ENCODE peak calls at places on chromosome 21, in ten cellular contexts. M, D, E, B, X, K, P, I, L and R are unnamed samples.

GRCh38 chr21:41143596-41144325 is 24.2 kb upstream of the BACE2 start:
- DNase-seq in M (no peak), D (no peak), P (no peak), X (no peak), E (no peak), L (no peak), B (no peak), K (no peak), I (no peak), R (no peak)

GRCh38 chr21:34517491-34518245 is 5.7 kb upstream of the KCNE1 start:
- DNase-seq in E (no peak), L (no peak), X (no peak), I (no peak), K (no peak), B (no peak), M (no peak), P (no peak), D (no peak), R (no peak)

GRCh38 chr21:43585924-43586411 is 73.3 kb downstream of the HSF2BP start:
- DNase-seq in M (peak), L (peak), B (peak), P (peak), E (no peak), K (no peak), X (no peak), I (peak), D (peak), R (no peak)

GRCh38 chr21:41254090-41254700 is 62.4 kb upstream of the FAM3B start:
- DNase-seq in K (no peak), X (no peak), M (no peak), P (no peak), I (no peak), E (no peak), B (no peak), D (no peak), L (no peak), R (no peak)

GRCh38 chr21:35002879-35003722 is 46.0 kb downstream of the RUNX1 start:
- DNase-seq in X (no peak), B (no peak), M (peak), D (no peak), K (no peak), L (peak), E (no peak), P (no peak), I (peak), R (no peak)

GRCh38 chr21:35940074-35940927 is 120.0 kb downstream of the SETD4 start:
- DNase-seq in I (peak), M (peak), B (peak), K (peak), D (no peak), L (peak), P (peak), X (no peak), E (no peak), R (no peak)

GRCh38 chr21:37563641-37564340 is 197.2 kb downstream of the DYRK1A start:
- DNase-seq in D (peak), K (peak), L (peak), I (peak), P (peak), E (peak), X (peak), M (peak), B (peak), R (peak)

GRCh38 chr21:31650930-31651329 is 8.6 kb upstream of the SOD1 start:
- DNase-seq in L (no peak), X (no peak), P (no peak), K (no peak), I (no peak), M (no peak), E (no peak), D (no peak), B (no peak), R (no peak)

GRCh38 chr21:46472246-46472645 is 13.6 kb downstream of the DIP2A start:
- DNase-seq in K (no peak), E (no peak), I (no peak), P (no peak), X (no peak), M (no peak), D (no peak), B (no peak), L (no peak), R (no peak)

GRCh38 chr21:46661211-46661625 is 25.7 kb downstream of the PRMT2 start:
- DNase-seq in X (no peak), K (no peak), E (peak), P (peak), M (peak), L (peak), D (peak), I (peak), B (no peak), R (peak)

GRCh38 chr21:43691801-43692200 is 27.1 kb upstream of the PDXK start:
- DNase-seq in B (no peak), L (no peak), M (no peak), D (no peak), K (no peak), E (peak), I (no peak), P (no peak), X (no peak), R (no peak)

GRCh38 chr21:46096596-46096981 is 1.3 kb upstream of the COL6A2 start:
- DNase-seq in I (no peak), D (no peak), B (no peak), M (no peak), P (no peak), E (no peak), X (no peak), K (no peak), L (no peak), R (peak)

GRCh38 chr21:42164064-42164789 is 54.7 kb upstream of the ABCG1 start:
- DNase-seq in P (peak), K (peak), M (peak), E (peak), X (peak), L (peak), D (no peak), B (no peak), I (no peak), R (peak)

GRCh38 chr21:32782698-32783097 is 11.1 kb upstream of the PAXBP1 start:
- DNase-seq in M (no peak), P (no peak), B (no peak), I (peak), X (no peak), E (no peak), K (no peak), L (no peak), D (no peak), R (no peak)

GRCh38 chr21:15604424-15604823 is 125.4 kb upstream of the USP25 start:
- DNase-seq in I (peak), P (no peak), X (no peak), D (peak), E (no peak), B (no peak), L (peak), K (no peak), M (peak), R (no peak)

GRCh38 chr21:29189358-29189757 is 58.9 kb downstream of the MAP3K7CL start:
- DNase-seq in P (no peak), K (no peak), X (no peak), D (no peak), I (peak), E (no peak), M (no peak), L (peak), B (no peak), R (no peak)

GRCh38 chr21:38244407-38244787 is 12.4 kb upstream of the KCNJ15 start:
- DNase-seq in E (no peak), I (no peak), B (no peak), M (no peak), X (no peak), P (no peak), D (no peak), L (no peak), K (no peak), R (no peak)

GRCh38 chr21:33031562-33031961 is 5.8 kb downstream of the OLIG2 start:
- DNase-seq in B (no peak), K (no peak), M (no peak), X (no peak), L (no peak), E (no peak), P (no peak), I (no peak), D (no peak), R (no peak)

GRCh38 chr21:33189237-33189636 is 40.5 kb upstream of the IFNAR2 start:
- DNase-seq in B (no peak), I (no peak), X (no peak), P (no peak), E (no peak), D (no peak), M (no peak), K (no peak), L (no peak), R (no peak)

GRCh38 chr21:34912022-34912933 is 136.8 kb downstream of the RUNX1 start:
- DNase-seq in B (no peak), L (no peak), K (no peak), E (no peak), I (peak), X (no peak), P (no peak), M (no peak), D (no peak), R (no peak)

GRCh38 chr21:31530918-31531705 is 128.4 kb upstream of the SOD1 start:
- DNase-seq in K (no peak), P (peak), M (no peak), E (no peak), L (no peak), D (no peak), I (no peak), B (no peak), X (peak), R (no peak)

GRCh38 chr21:34924767-34925425 is 124.2 kb downstream of the RUNX1 start:
- DNase-seq in B (no peak), L (no peak), E (no peak), K (no peak), I (no peak), P (no peak), M (no peak), X (no peak), D (no peak), R (no peak)

GRCh38 chr21:32426066-32426465 is 13.6 kb downstream of the EVA1C start:
- DNase-seq in E (no peak), I (no peak), D (no peak), X (no peak), K (no peak), B (no peak), L (no peak), P (no peak), M (no peak), R (no peak)

GRCh38 chr21:42411197-42411869 is 7.6 kb downstream of the UBASH3A start:
- DNase-seq in E (no peak), L (no peak), K (peak), X (no peak), D (no peak), P (no peak), I (no peak), M (no peak), B (no peak), R (no peak)

GRCh38 chr21:30719401-30719800 is 824 bp upstream of the KRTAP21-3 start:
- DNase-seq in P (no peak), X (no peak), M (no peak), I (no peak), B (no peak), L (no peak), E (no peak), D (no peak), K (no peak), R (no peak)

GRCh38 chr21:26842976-26843911 is 2.0 kb downstream of the ADAMTS1 start:
- DNase-seq in K (no peak), L (peak), B (no peak), D (peak), X (peak), P (peak), M (peak), I (peak), E (peak), R (no peak)

GRCh38 chr21:46124926-46125845 is 27.3 kb downstream of the COL6A2 start:
- DNase-seq in X (peak), L (no peak), D (no peak), I (no peak), E (peak), K (no peak), B (no peak), M (no peak), P (peak), R (no peak)

GRCh38 chr21:38377165-38378093 is 120.6 kb downstream of the KCNJ15 start:
- DNase-seq in B (no peak), L (no peak), K (no peak), D (no peak), I (peak), E (no peak), P (no peak), M (no peak), X (no peak), R (no peak)

GRCh38 chr21:25133939-25134338 is 473.3 kb downstream of the MRPL39 start:
- DNase-seq in X (no peak), K (no peak), D (no peak), B (no peak), L (no peak), I (peak), P (no peak), M (no peak), E (no peak), R (no peak)

GRCh38 chr21:34915364-34915834 is 133.7 kb downstream of the RUNX1 start:
- DNase-seq in K (no peak), X (no peak), P (no peak), E (no peak), I (peak), L (peak), B (no peak), M (peak), D (no peak), R (no peak)

GRCh38 chr21:41819236-41819855 is 52.5 kb upstream of the RIPK4 start:
- DNase-seq in K (no peak), B (no peak), L (no peak), D (no peak), I (no peak), X (no peak), M (no peak), E (no peak), P (no peak), R (no peak)

GRCh38 chr21:21688877-21689276 is 690.7 kb downstream of the NCAM2 start:
- DNase-seq in L (peak), M (peak), K (no peak), X (no peak), B (no peak), P (no peak), E (no peak), I (peak), D (no peak), R (no peak)

GRCh38 chr21:41458121-41458520 is 32.1 kb downstream of the MX1 start:
- DNase-seq in K (no peak), D (no peak), E (no peak), L (no peak), M (no peak), I (no peak), P (no peak), X (no peak), B (no peak), R (no peak)

GRCh38 chr21:40754466-40754865 is 92.5 kb downstream of the DSCAM start:
- DNase-seq in M (no peak), X (no peak), P (no peak), I (no peak), D (no peak), E (no peak), K (no peak), B (no peak), L (no peak), R (no peak)

GRCh38 chr21:25186278-25186677 is 421.0 kb downstream of the MRPL39 start:
- DNase-seq in L (no peak), D (no peak), B (no peak), K (no peak), I (no peak), E (no peak), M (no peak), P (no peak), X (no peak), R (no peak)

GRCh38 chr21:34147835-34148804 is 74.7 kb downstream of the MRPS6 start:
- DNase-seq in M (peak), E (no peak), L (peak), P (no peak), X (no peak), K (no peak), D (no peak), I (peak), B (no peak), R (no peak)

GRCh38 chr21:26469789-26470188 is 103.3 kb downstream of the CYYR1 start:
- DNase-seq in E (no peak), I (peak), M (peak), D (no peak), B (no peak), X (no peak), L (peak), K (no peak), P (no peak), R (no peak)

GRCh38 chr21:25934771-25935224 is 200.0 kb downstream of the GABPA start:
- DNase-seq in I (peak), D (peak), L (peak), K (no peak), X (peak), E (peak), M (peak), B (peak), P (peak), R (no peak)

GRCh38 chr21:34983680-34984086 is 65.4 kb downstream of the RUNX1 start:
- DNase-seq in E (no peak), I (peak), M (peak), K (peak), P (no peak), L (peak), D (no peak), B (no peak), X (no peak), R (peak)

DNA sequence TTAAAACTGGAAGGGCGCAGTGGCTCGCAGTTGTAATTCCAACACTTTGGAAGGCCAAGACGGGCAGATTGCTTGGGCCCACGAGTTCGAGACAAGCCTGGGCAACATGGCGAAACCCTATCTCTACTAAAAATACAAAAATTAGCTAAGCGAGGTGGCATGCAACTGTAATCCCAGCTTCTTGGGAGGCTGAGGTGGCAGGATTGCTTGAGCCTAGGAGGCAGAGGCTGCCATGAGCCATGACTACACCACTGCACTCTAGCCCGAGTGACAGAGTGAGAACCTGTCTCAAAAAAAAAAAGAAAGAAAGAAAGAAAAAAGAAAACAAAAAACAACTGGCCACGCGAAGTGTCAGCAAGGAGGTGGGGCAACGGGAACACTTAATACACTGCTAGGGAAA is 6.3 kb downstream of the UBE2G2 start:
- DNase-seq in L (no peak), B (no peak), K (no peak), M (no peak), E (no peak), X (no peak), D (no peak), I (no peak), P (no peak), R (no peak)
- H3K4me3 ChIP-seq in L (no peak), B (no peak), K (no peak), M (no peak), E (no peak), X (no peak), D (no peak), I (no peak), P (no peak), R (no peak)

DNA sequence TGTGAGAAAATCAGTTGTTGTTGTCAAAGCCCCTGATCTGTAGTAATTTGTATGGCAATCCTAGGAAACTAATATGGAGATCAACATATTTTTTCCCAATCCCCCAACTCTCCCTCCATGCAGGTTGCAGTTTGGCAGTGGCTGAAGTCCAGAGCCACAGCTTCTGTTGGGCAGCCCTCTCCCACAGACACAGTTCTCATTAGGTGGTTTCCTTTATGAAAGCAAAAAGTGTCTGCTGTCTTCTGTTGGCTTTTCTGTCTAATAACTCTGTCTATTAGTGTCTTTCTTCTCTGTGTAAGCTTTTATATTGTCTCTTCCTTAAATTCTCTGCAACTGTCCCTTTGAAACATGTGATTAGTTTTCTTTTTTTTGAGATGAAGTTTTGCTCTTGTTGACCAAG is 914.3 kb upstream of the NCAM2 start:
- DNase-seq in X (no peak), L (no peak), K (no peak), M (no peak), P (no peak), D (no peak), B (no peak), E (no peak), I (no peak), R (no peak)
- TF ChIP-seq CTCF in X (no peak), L (no peak), K (no peak), M (no peak), P (no peak), D (no peak), B (no peak), E (no peak), I (no peak), R (no peak)

GRCh38 chr21:39628380-39628779 is 15.6 kb downstream of the B3GALT5 start:
- DNase-seq in M (no peak), X (no peak), L (no peak), I (no peak), P (no peak), B (no peak), K (no peak), D (no peak), E (no peak), R (no peak)

GRCh38 chr21:39630191-39630591 is 17.5 kb downstream of the B3GALT5 start:
- DNase-seq in M (no peak), B (peak), L (no peak), K (no peak), D (peak), X (no peak), E (no peak), I (peak), P (no peak), R (no peak)

GRCh38 chr21:39633043-39633442 is 20.3 kb downstream of the B3GALT5 start:
- DNase-seq in I (peak), K (no peak), L (no peak), P (no peak), M (no peak), X (no peak), D (peak), B (peak), E (no peak), R (no peak)

GRCh38 chr21:39631842-39632577 is 19.3 kb downstream of the B3GALT5 start:
- DNase-seq in E (no peak), P (no peak), D (no peak), K (no peak), B (no peak), L (no peak), X (no peak), M (no peak), I (no peak), R (no peak)

GRCh38 chr21:39630827-39631226 is 18.1 kb downstream of the B3GALT5 start:
- DNase-seq in E (no peak), D (no peak), I (peak), B (no peak), M (no peak), P (no peak), L (no peak), K (no peak), X (no peak), R (no peak)
- H3K4me3 ChIP-seq in E (no peak), D (peak), I (no peak), B (no peak), M (no peak), P (no peak), L (no peak), K (no peak), X (no peak), R (no peak)

GRCh38 chr21:14382835-14383595 is at the start of gene HSPA13:
- DNase-seq in K (peak), E (peak), I (peak), D (peak), P (peak), M (peak), X (peak), B (peak), L (peak), R (peak)
- TF ChIP-seq CTCF in K (no peak), E (no peak), I (no peak), D (no peak), P (no peak), M (no peak), X (no peak), B (no peak), L (no peak), R (no peak)